ENCODE peak calls at places on chromosomes 7 and 10, in four cellular contexts. E is NB4, R is NCI-H748 treated with DMSO at 0.1 percent for 48 hours, T is T-helper 17 cell. U is an unnamed sample.

GRCh38 chr7:35729966-35730345 is 35.0 kb upstream of the HERPUD2 start:
- DNase-seq in E (no peak), R (no peak), T (no peak), U (no peak)

GRCh38 chr10:133440633-133441285 is 13.0 kb upstream of the SCART1 start:
- DNase-seq in E (no peak), R (no peak), T (no peak), U (no peak)

GRCh38 chr7:106116162-106116704 is 4.1 kb upstream of the SYPL1 start:
- DNase-seq in E (no peak), R (no peak), T (no peak), U (no peak)

GRCh38 chr7:112361154-112361553 is 89.1 kb upstream of the IFRD1 start:
- DNase-seq in E (no peak), R (no peak), T (no peak), U (no peak)

GRCh38 chr10:93954726-93955363 is 38.9 kb upstream of the PLCE1 start:
- DNase-seq in E (no peak), R (no peak), T (no peak), U (no peak)

GRCh38 chr10:93193886-93194285 is 120.2 kb downstream of the CYP26A1 start:
- DNase-seq in E (no peak), R (no peak), T (no peak), U (no peak)

GRCh38 chr7:73970801-73971229 is 57.2 kb upstream of the ELN start:
- DNase-seq in E (no peak), R (no peak), T (no peak), U (no peak)

GRCh38 chr7:141484907-141485306 is 66.3 kb upstream of the AGK start:
- DNase-seq in E (no peak), R (no peak), T (no peak), U (no peak)

GRCh38 chr10:126421745-126422144 is 33.5 kb upstream of the ADAM12 start:
- DNase-seq in E (no peak), R (no peak), T (no peak), U (no peak)

GRCh38 chr7:51014811-51015210 is 232.1 kb upstream of the GRB10 start:
- DNase-seq in E (no peak), R (no peak), T (no peak), U (no peak)

GRCh38 chr7:82481499-82482097 is 38.0 kb upstream of the CACNA2D1 start:
- DNase-seq in E (peak), R (peak), T (no peak), U (no peak)